ENCODE peak calls at places on chromosomes 16 and 17, in eight cellular contexts. E, N, J, O, Y, M, I and W are unnamed samples.

GRCh38 chr16:934178-934577 is 36.6 kb downstream of the LMF1 start:
- DNase-seq in Y (no peak), I (no peak), O (no peak), J (no peak), M (no peak), N (no peak), E (no peak), W (no peak)

GRCh38 chr17:57671546-57672204 is 73.4 kb downstream of the CCDC182 start:
- DNase-seq in J (peak), E (peak), N (peak), M (peak), Y (peak), O (peak), I (peak), W (peak)

GRCh38 chr17:51435641-51436091 is 175.3 kb downstream of the UTP18 start:
- DNase-seq in O (peak), Y (peak), I (no peak), N (peak), J (peak), E (no peak), M (peak), W (peak)

GRCh38 chr16:2237552-2238395 is 1.5 kb downstream of the DNASE1L2 start:
- DNase-seq in E (no peak), N (no peak), J (no peak), M (no peak), Y (no peak), O (no peak), I (no peak), W (no peak)

GRCh38 chr16:3503513-3503912 is 2.7 kb downstream of the CLUAP1 start:
- DNase-seq in I (peak), J (no peak), M (no peak), O (peak), N (peak), E (no peak), Y (no peak), W (peak)

GRCh38 chr16:22397459-22397858 is 23.0 kb upstream of the CDR2 start:
- DNase-seq in Y (no peak), I (no peak), M (peak), J (no peak), E (no peak), O (no peak), N (no peak), W (no peak)

GRCh38 chr16:64858076-64858475 is 263.8 kb downstream of the CDH11 start:
- DNase-seq in O (no peak), Y (no peak), E (no peak), N (no peak), M (peak), J (no peak), I (no peak), W (no peak)

GRCh38 chr16:57725077-57725953 is 10.3 kb upstream of the KATNB1 start:
- DNase-seq in O (peak), M (no peak), E (no peak), J (no peak), Y (no peak), I (no peak), N (no peak), W (no peak)

GRCh38 chr17:6011241-6011640 is 58.9 kb upstream of the WSCD1 start:
- DNase-seq in E (no peak), Y (no peak), I (no peak), M (no peak), N (no peak), O (no peak), J (no peak), W (no peak)

GRCh38 chr16:85196976-85197375 is 84.7 kb upstream of the CIBAR2 start:
- DNase-seq in O (no peak), Y (no peak), E (no peak), N (no peak), M (no peak), J (no peak), I (no peak), W (no peak)

GRCh38 chr16:49395021-49395420 is 21.4 kb downstream of the C16orf78 start:
- DNase-seq in Y (no peak), O (no peak), M (no peak), E (no peak), J (no peak), I (no peak), N (no peak), W (no peak)

GRCh38 chr16:67312450-67313118 is 14.0 kb downstream of the KCTD19 start:
- DNase-seq in Y (no peak), M (peak), I (no peak), J (no peak), E (no peak), O (peak), N (no peak), W (no peak)

GRCh38 chr17:4566785-4567184 is 6.4 kb upstream of the GGT6 start:
- DNase-seq in J (peak), O (peak), I (no peak), Y (peak), E (peak), N (peak), M (peak), W (peak)

GRCh38 chr17:64747938-64748540 is 85.9 kb upstream of the SMURF2 start:
- DNase-seq in E (no peak), N (no peak), J (no peak), Y (no peak), I (no peak), M (no peak), O (no peak), W (no peak)

GRCh38 chr17:60468371-60468770 is 46.1 kb downstream of the CHCT1 start:
- DNase-seq in M (no peak), N (no peak), J (no peak), O (no peak), I (no peak), Y (no peak), E (no peak), W (no peak)

GRCh38 chr17:353213-353837 is 718 bp upstream of the RPH3AL start:
- DNase-seq in N (no peak), E (no peak), O (no peak), Y (no peak), I (no peak), M (no peak), J (no peak), W (no peak)

GRCh38 chr17:67718325-67718941 is 697 bp downstream of the NOL11 start:
- DNase-seq in N (peak), O (peak), J (no peak), E (no peak), M (peak), I (peak), Y (no peak), W (peak)

GRCh38 chr17:79915850-79916430 is 76.7 kb upstream of the CBX4 start:
- DNase-seq in M (peak), I (no peak), N (peak), Y (no peak), J (peak), O (peak), E (no peak), W (peak)

GRCh38 chr17:6303664-6304063 is 131.3 kb downstream of the AIPL1 start:
- DNase-seq in E (no peak), Y (no peak), J (no peak), I (no peak), O (peak), N (peak), M (peak), W (peak)

GRCh38 chr17:66441012-66441703 is 138.7 kb downstream of the PRKCA start:
- DNase-seq in M (no peak), E (no peak), I (no peak), Y (no peak), O (no peak), J (no peak), N (no peak), W (peak)

GRCh38 chr17:69287168-69287567 is 39.8 kb downstream of the ABCA5 start:
- DNase-seq in N (no peak), I (no peak), O (no peak), E (no peak), J (no peak), M (no peak), Y (no peak), W (no peak)

GRCh38 chr17:63929860-63930766 is 2.0 kb downstream of the CD79B start:
- DNase-seq in I (no peak), N (no peak), O (no peak), E (no peak), M (no peak), J (no peak), Y (no peak), W (peak)

GRCh38 chr16:54783226-54783625 is 147.4 kb upstream of the IRX5 start:
- DNase-seq in M (no peak), Y (no peak), E (no peak), J (no peak), I (no peak), N (no peak), O (no peak), W (no peak)

GRCh38 chr17:80063815-80064585 is 27.6 kb downstream of the CCDC40 start:
- DNase-seq in N (no peak), I (no peak), E (no peak), Y (peak), M (peak), J (peak), O (peak), W (no peak)